ENCODE peak calls at places on chromosomes 1 and 21, in six cellular contexts. S is effector memory CD4-positive, alpha-beta T cell; U is HAP-1; L is heart right ventricle; H is adipocyte; D is OCI-LY7. I is an unnamed sample.
A peak's percentile ranks its signal among the peaks of the same experiment; 100 is the strongest.

GRCh38 chr1:109509176-109510134 is at the start of gene AMIGO1:
- DNase-seq in S (peak; percentile 22), U (peak; percentile 34), L (peak; percentile 56), H (peak; percentile 78), D (peak; percentile 60), I (no peak)

GRCh38 chr1:175984813-175985212 is 222.3 kb downstream of the COP1 start:
- DNase-seq in S (no peak), U (no peak), L (no peak), H (no peak), D (no peak), I (no peak)

GRCh38 chr1:183881387-183882084 is 76.6 kb downstream of the RGL1 start:
- DNase-seq in S (no peak), U (no peak), L (peak; percentile 73), H (peak; percentile 91), D (no peak), I (peak; percentile 25)

GRCh38 chr1:22174446-22174845 is 31.5 kb upstream of the WNT4 start:
- DNase-seq in S (no peak), U (no peak), L (no peak), H (no peak), D (no peak), I (no peak)

GRCh38 chr1:168360151-168360550 is 79.5 kb downstream of the TBX19 start:
- DNase-seq in S (no peak), U (no peak), L (no peak), H (peak; percentile 38), D (no peak), I (no peak)

GRCh38 chr1:150555971-150556865 is 7.0 kb downstream of the ADAMTSL4 start:
- DNase-seq in S (no peak), U (no peak), L (no peak), H (no peak), D (no peak), I (no peak)

GRCh38 chr1:105533996-105534395 is 1522.5 kb upstream of the PRMT6 start:
- DNase-seq in S (no peak), U (no peak), L (no peak), H (no peak), D (no peak), I (no peak)

GRCh38 chr1:101005871-101006270 is 19.7 kb downstream of the DPH5 start:
- DNase-seq in S (no peak), U (no peak), L (no peak), H (no peak), D (no peak), I (no peak)

GRCh38 chr1:162873671-162874666 is 13.0 kb upstream of the CCDC190 start:
- DNase-seq in S (no peak), U (no peak), L (no peak), H (peak; percentile 74), D (no peak), I (no peak)

GRCh38 chr1:94746635-94747525 is 73.3 kb upstream of the SLC44A3 start:
- DNase-seq in S (no peak), U (no peak), L (no peak), H (peak; percentile 39), D (no peak), I (no peak)

GRCh38 chr21:42892582-42892930 is 553 bp upstream of the NDUFV3 start:
- DNase-seq in S (no peak), U (no peak), L (no peak), H (no peak), D (no peak), I (no peak)

GRCh38 chr1:202254454-202255252 is 61.1 kb downstream of the LGR6 start:
- DNase-seq in S (no peak), U (peak; percentile 2), L (no peak), H (no peak), D (no peak), I (no peak)

GRCh38 chr1:167938083-167938482 is 1.2 kb upstream of the MPC2 start:
- DNase-seq in S (no peak), U (no peak), L (no peak), H (no peak), D (no peak), I (no peak)

GRCh38 chr1:24987875-24988559 is 57.9 kb upstream of the RUNX3 start:
- DNase-seq in S (no peak), U (no peak), L (no peak), H (no peak), D (no peak), I (no peak)

GRCh38 chr1:66374561-66375111 is 159.3 kb upstream of the SGIP1 start:
- DNase-seq in S (no peak), U (no peak), L (no peak), H (peak; percentile 75), D (peak; percentile 41), I (no peak)

GRCh38 chr1:156664046-156664948 is 12.9 kb downstream of the NES start:
- DNase-seq in S (no peak), U (no peak), L (no peak), H (peak; percentile 45), D (no peak), I (no peak)

GRCh38 chr21:34661848-34662247 is 6.9 kb upstream of the CLIC6 start:
- DNase-seq in S (no peak), U (no peak), L (no peak), H (no peak), D (no peak), I (no peak)

GRCh38 chr1:207853372-207853757 is 57.6 kb downstream of the CD34 start:
- DNase-seq in S (no peak), U (no peak), L (peak; percentile 54), H (no peak), D (no peak), I (no peak)

GRCh38 chr21:43267391-43268085 is 98.7 kb downstream of the CRYAA start:
- DNase-seq in S (no peak), U (no peak), L (no peak), H (no peak), D (no peak), I (no peak)

GRCh38 chr1:85313888-85314696 is 37.7 kb upstream of the BCL10 start:
- DNase-seq in S (no peak), U (no peak), L (peak; percentile 47), H (peak; percentile 96), D (no peak), I (no peak)

GRCh38 chr1:235295902-235296350 is 32.1 kb downstream of the ARID4B start:
- DNase-seq in S (no peak), U (no peak), L (no peak), H (peak; percentile 28), D (no peak), I (no peak)

GRCh38 chr1:19651141-19651737 is 7.1 kb downstream of the NBL1 start:
- DNase-seq in S (no peak), U (no peak), L (peak; percentile 70), H (peak; percentile 81), D (peak; percentile 48), I (no peak)

GRCh38 chr1:226349801-226350503 is 41.0 kb upstream of the LIN9 start:
- DNase-seq in S (no peak), U (no peak), L (no peak), H (no peak), D (peak; percentile 85), I (no peak)

GRCh38 chr1:7120863-7121621 is 335.8 kb downstream of the CAMTA1 start:
- DNase-seq in S (no peak), U (no peak), L (no peak), H (no peak), D (no peak), I (no peak)

GRCh38 chr1:53038565-53038964 is 23.4 kb upstream of the PODN start:
- DNase-seq in S (no peak), U (no peak), L (no peak), H (no peak), D (no peak), I (no peak)

GRCh38 chr1:32538887-32539583 is at the start of gene ZBTB8A:
- DNase-seq in S (no peak), U (peak; percentile 56), L (peak; percentile 29), H (peak; percentile 77), D (peak; percentile 5), I (no peak)
- H3K4me1 ChIP-seq in S (peaks cover 6% of the 10 kb centered on the region), U (peaks cover 17% of the 10 kb centered on the region), L (peaks cover 11% of the 10 kb centered on the region), H (peaks cover 10% of the 10 kb centered on the region), D (peaks cover 7% of the 10 kb centered on the region), I (no peaks in the 10 kb centered on the region)

DNA sequence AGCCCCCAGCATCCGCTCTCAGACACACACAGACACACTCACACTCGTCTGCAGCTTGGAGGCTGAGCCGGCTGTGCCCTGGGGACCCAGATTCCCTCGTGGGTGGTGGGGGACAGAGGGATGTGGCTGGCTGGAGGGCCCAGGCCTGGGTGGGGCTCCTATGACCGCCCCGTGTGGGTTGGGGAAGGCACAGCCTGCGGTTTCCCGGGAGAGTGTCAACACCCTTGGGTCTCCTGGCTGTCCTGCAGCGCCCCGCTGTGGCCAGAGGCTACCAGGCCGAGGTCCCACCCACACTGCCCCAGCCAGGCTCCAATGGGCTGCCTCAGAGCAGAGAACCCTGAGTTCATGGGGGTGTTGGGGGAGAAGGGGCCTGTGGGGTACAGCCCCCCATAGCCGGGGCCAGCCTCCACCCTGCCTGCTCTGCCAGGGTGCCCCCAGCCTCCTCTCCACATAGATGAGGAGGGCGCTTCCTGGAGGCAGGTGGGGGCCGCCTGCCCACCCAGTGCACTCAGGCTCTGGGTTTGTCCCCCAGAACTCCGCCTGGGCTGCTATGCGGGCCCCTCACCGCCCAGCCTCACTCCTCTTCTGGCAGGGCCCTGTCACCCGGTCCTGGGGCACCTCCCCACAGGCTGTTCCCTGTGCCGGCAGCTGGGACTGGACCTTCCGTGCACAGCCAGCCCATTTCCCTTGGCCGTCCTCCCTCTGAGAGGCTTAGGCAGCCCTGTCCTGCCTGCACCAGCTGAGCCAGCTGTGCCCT is at the start of gene TTC34:
- DNase-seq in S (no peak), U (peak; percentile 3), L (no peak), H (peak; percentile 13), D (peak; percentile 40), I (no peak)
- H3K4me1 ChIP-seq in S (peaks cover 6% of the 10 kb centered on the region), U (no peaks in the 10 kb centered on the region), L (no peaks in the 10 kb centered on the region), H (no peaks in the 10 kb centered on the region), D (no peaks in the 10 kb centered on the region), I (no peaks in the 10 kb centered on the region)

GRCh38 chr1:219239518-219239917 is 65.8 kb downstream of the LYPLAL1 start:
- DNase-seq in S (no peak), U (no peak), L (no peak), H (peak; percentile 7), D (no peak), I (no peak)
- H3K4me1 ChIP-seq in S (no peaks in the 10 kb centered on the region), U (no peaks in the 10 kb centered on the region), L (no peaks in the 10 kb centered on the region), H (no peaks in the 10 kb centered on the region), D (no peaks in the 10 kb centered on the region), I (no peaks in the 10 kb centered on the region)

GRCh38 chr1:28126778-28127430 is 38.5 kb upstream of the EYA3 start:
- DNase-seq in S (no peak), U (no peak), L (no peak), H (no peak), D (no peak), I (no peak)

GRCh38 chr1:28122183-28122582 is 33.8 kb upstream of the EYA3 start:
- DNase-seq in S (no peak), U (peak; percentile 16), L (no peak), H (peak; percentile 37), D (no peak), I (no peak)

GRCh38 chr1:28119576-28119975 is 31.2 kb upstream of the EYA3 start:
- DNase-seq in S (no peak), U (no peak), L (no peak), H (no peak), D (no peak), I (no peak)

GRCh38 chr1:28126212-28126611 is 37.8 kb upstream of the EYA3 start:
- DNase-seq in S (no peak), U (no peak), L (no peak), H (no peak), D (no peak), I (no peak)

DNA sequence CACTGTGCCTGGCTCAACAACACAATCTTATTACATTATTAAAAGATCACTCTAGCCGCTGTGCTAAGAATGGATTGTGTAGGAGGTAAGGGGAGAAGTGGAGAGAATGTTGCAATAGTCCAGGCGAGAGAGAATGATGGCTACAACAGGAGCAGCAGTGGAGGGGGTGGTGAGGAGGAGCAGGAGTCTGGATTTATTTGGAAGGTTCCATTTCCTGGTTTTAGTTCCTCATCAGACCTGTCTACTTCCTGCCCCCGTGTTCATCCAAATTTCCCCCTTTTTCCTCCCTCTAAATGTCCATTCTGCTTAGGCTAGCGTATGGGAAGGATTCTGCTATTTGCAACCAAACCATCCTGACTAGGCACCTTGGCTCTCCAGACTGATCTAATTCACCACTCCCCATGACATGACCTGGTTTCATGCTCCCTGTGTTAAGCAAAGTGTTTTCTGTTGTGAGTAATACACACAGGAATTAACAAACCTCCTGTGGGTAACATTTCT is 35.1 kb upstream of the EYA3 start:
- DNase-seq in S (no peak), U (no peak), L (no peak), H (peak; percentile 61), D (no peak), I (no peak)
- H3K4me1 ChIP-seq in S (no peaks in the 10 kb centered on the region), U (no peaks in the 10 kb centered on the region), L (peaks cover 4% of the 10 kb centered on the region), H (peaks cover 14% of the 10 kb centered on the region), D (peaks cover 38% of the 10 kb centered on the region), I (no peaks in the 10 kb centered on the region)